ENCODE peak calls at places on chromosomes 4 and X, in seven cellular contexts. D is H1, M is spleen, B is stomach, L is suprapubic skin, K is GM23338, I is GM12878. X is an unnamed sample.

GRCh38 chr4:126318376-126318775 is 1003.6 kb downstream of the FAT4 start:
- DNase-seq in D (no peak), B (no peak), L (no peak), M (no peak), I (no peak), K (no peak), X (no peak)

GRCh38 chr4:37073226-37073840 is 171.2 kb upstream of the NWD2 start:
- DNase-seq in B (no peak), K (no peak), D (no peak), L (no peak), M (no peak), I (peak; percentile 8), X (no peak)

GRCh38 chr4:143406523-143406922 is 69.8 kb downstream of the GAB1 start:
- DNase-seq in M (no peak), D (no peak), B (peak; percentile 67), I (no peak), K (no peak), L (peak; percentile 76), X (no peak)

GRCh38 chr4:77994194-77994721 is 62.9 kb upstream of the FRAS1 start:
- DNase-seq in L (no peak), B (no peak), I (no peak), D (peak; percentile 39), M (no peak), K (peak; percentile 96), X (no peak)

GRCh38 chrX:13386092-13386491 is 66.2 kb upstream of the ATXN3L start:
- DNase-seq in L (no peak), M (no peak), B (no peak), I (no peak), D (no peak), K (no peak), X (no peak)

GRCh38 chr4:80840396-80840795 is 190.1 kb upstream of the BMP3 start:
- DNase-seq in K (no peak), I (no peak), D (no peak), L (no peak), M (no peak), B (no peak), X (no peak)

GRCh38 chrX:39152106-39152649 is 350.9 kb downstream of the MID1IP1 start:
- DNase-seq in I (no peak), D (no peak), B (peak; percentile 61), L (no peak), K (peak; percentile 62), M (peak; percentile 81), X (no peak)

GRCh38 chr4:15784959-15785634 is 7.0 kb downstream of the CD38 start:
- DNase-seq in I (no peak), K (no peak), L (no peak), B (no peak), D (no peak), M (no peak), X (no peak)

GRCh38 chr4:103370336-103370735 is 172.2 kb upstream of the CENPE start:
- DNase-seq in L (no peak), I (no peak), D (no peak), K (no peak), B (no peak), M (no peak), X (no peak)

GRCh38 chr4:46016306-46016705 is 107.5 kb downstream of the GABRG1 start:
- DNase-seq in M (no peak), K (peak; percentile 32), L (no peak), I (no peak), B (no peak), D (no peak), X (no peak)

GRCh38 chr4:48665555-48666186 is 114.4 kb downstream of the FRYL start:
- DNase-seq in I (no peak), B (no peak), K (no peak), M (no peak), D (no peak), L (no peak), X (no peak)

GRCh38 chrX:11968470-11968869 is 169.8 kb upstream of the FRMPD4 start:
- DNase-seq in D (no peak), I (no peak), K (peak; percentile 17), M (no peak), B (no peak), L (no peak), X (no peak)

GRCh38 chr4:94550352-94550751 is 98.6 kb downstream of the PDLIM5 start:
- DNase-seq in B (no peak), K (no peak), I (no peak), L (no peak), M (no peak), D (no peak), X (no peak)

GRCh38 chr4:7770675-7771050 is 169.0 kb downstream of the AFAP1 start:
- DNase-seq in M (peak; percentile 71), D (no peak), L (peak; percentile 28), B (no peak), K (no peak), I (no peak), X (no peak)

GRCh38 chr4:48902266-48902665 is 4.3 kb downstream of the OCIAD2 start:
- DNase-seq in B (peak; percentile 50), I (no peak), M (no peak), D (no peak), L (no peak), K (no peak), X (no peak)

GRCh38 chr4:166386491-166387367 is 513.7 kb downstream of the TLL1 start:
- DNase-seq in B (no peak), K (peak; percentile 32), I (no peak), M (no peak), L (no peak), D (no peak), X (no peak)

GRCh38 chr4:98688416-98689290 is 30.2 kb upstream of the TSPAN5 start:
- DNase-seq in D (no peak), K (no peak), I (no peak), B (no peak), M (no peak), L (no peak), X (no peak)
- TF ChIP-seq POLR2AphosphoS5 in D (no peak), K (no peak), I (no peak), B (peak; percentile 9), M (no peak), L (no peak), X (no peak)

DNA sequence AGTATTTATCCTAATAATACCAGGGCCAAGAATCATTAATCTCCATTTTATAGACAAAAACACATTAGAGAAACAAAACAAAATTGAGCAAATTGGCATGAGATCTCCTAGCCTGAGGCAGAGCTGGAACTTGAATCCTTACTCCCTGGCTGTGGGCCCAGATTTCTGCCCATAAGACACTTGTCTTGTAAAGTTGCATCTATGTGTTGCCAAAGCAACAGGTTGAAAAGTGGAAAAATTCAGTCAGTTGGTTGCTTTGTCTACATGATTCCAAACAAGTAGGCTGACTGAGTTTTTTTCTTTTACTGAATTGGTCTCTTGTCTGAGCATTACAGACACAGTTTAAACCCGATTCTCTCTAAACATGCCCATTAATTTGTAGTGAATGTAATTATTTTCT is 33.3 kb downstream of the GUCY2F start:
- DNase-seq in D (no peak), M (no peak), K (no peak), I (no peak), B (no peak), L (no peak), X (no peak)
- H3K27ac ChIP-seq in D (no peak overlapping the region), M (no peak overlapping the region), K (no peak overlapping the region), I (no peak overlapping the region), B (no peak overlapping the region), L (no peak overlapping the region), X (no peak overlapping the region)

DNA sequence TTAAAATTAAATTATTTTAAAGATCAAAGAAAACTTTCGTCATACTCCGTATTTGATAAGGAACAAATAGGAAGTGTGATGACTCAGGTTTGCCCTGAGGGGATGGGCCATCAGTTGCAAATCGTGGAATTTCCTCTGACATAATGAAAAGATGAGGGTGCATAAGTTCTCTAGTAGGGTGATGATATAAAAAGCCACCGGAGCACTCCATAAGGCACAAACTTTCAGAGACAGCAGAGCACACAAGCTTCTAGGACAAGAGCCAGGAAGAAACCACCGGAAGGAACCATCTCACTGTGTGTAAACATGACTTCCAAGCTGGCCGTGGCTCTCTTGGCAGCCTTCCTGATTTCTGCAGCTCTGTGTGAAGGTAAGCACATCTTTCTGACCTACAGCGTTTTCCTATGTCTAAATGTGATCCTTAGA is at the start of gene CXCL8:
- DNase-seq in M (no peak), D (no peak), L (peak; percentile 73), B (peak; percentile 70), I (no peak), K (peak; percentile 7), X (peak; percentile 80)
- TF ChIP-seq POLR2AphosphoS5 in M (no peak), D (no peak), L (no peak), B (peak; percentile 53), I (no peak), K (no peak), X (no peak)

GRCh38 chr4:186642530-186642929 is 81.1 kb downstream of the FAT1 start:
- DNase-seq in K (no peak), B (no peak), M (no peak), D (no peak), L (no peak), I (no peak), X (no peak)

GRCh38 chr4:186644737-186645261 is 78.9 kb downstream of the FAT1 start:
- DNase-seq in B (no peak), I (no peak), K (no peak), M (no peak), L (no peak), D (no peak), X (no peak)

GRCh38 chr4:186642998-186643397 is 80.7 kb downstream of the FAT1 start:
- DNase-seq in B (no peak), L (no peak), K (no peak), D (no peak), I (no peak), M (no peak), X (no peak)

GRCh38 chr4:186643501-186644315 is 79.9 kb downstream of the FAT1 start:
- DNase-seq in D (no peak), L (no peak), I (no peak), M (no peak), K (no peak), B (no peak), X (no peak)

GRCh38 chr4:186644316-186644638 is 79.4 kb downstream of the FAT1 start:
- DNase-seq in D (no peak), L (no peak), I (no peak), M (no peak), B (no peak), K (no peak), X (no peak)
- H3K27ac ChIP-seq in D (no peak overlapping the region), L (no peak overlapping the region), I (no peak overlapping the region), M (no peak overlapping the region), B (no peak overlapping the region), K (no peak overlapping the region), X (no peak overlapping the region)

GRCh38 chrX:82458207-82458754 is 1049.8 kb upstream of the POU3F4 start:
- DNase-seq in L (no peak), B (no peak), M (no peak), I (no peak), D (no peak), K (no peak), X (no peak)
- TF ChIP-seq POLR2AphosphoS5 in L (no peak), B (no peak), M (no peak), I (no peak), D (no peak), K (no peak), X (no peak)